ENCODE peak calls at places on chromosomes 11 and 22, in six cellular contexts. N is stimulated activated CD4-positive, alpha-beta T cell treated with anti-CD3 and anti-CD28 coated beads, Interleukin-4, amount 100 ng/mL, for 1 hour; U is AG09319; A is OCI-LY7; M is GM19239; O is GM13976. X is an unnamed sample.

GRCh38 chr11:11028017-11028692 is 170.3 kb upstream of the ZBED5 start:
- DNase-seq in A (peak; percentile 65), U (no peak), M (peak; percentile 21), O (peak; percentile 44), N (peak; percentile 80), X (no peak)

GRCh38 chr22:23386822-23387580 is 193.1 kb downstream of the IGLL1 start:
- DNase-seq in A (no peak), U (no peak), N (no peak), M (no peak), O (peak; percentile 32), X (no peak)

GRCh38 chr11:71263391-71263790 is 11.0 kb upstream of the SHANK2 start:
- DNase-seq in O (no peak), U (no peak), N (no peak), M (no peak), A (no peak), X (no peak)

GRCh38 chr22:27153386-27153785 is 496.0 kb downstream of the MIAT start:
- DNase-seq in A (no peak), U (no peak), O (no peak), M (no peak), N (no peak), X (no peak)

GRCh38 chr11:19276859-19277808 is 36.4 kb upstream of the E2F8 start:
- DNase-seq in A (no peak), N (no peak), M (no peak), U (no peak), O (no peak), X (no peak)

GRCh38 chr11:123186291-123186690 is 8.8 kb downstream of the CLMP start:
- DNase-seq in O (no peak), M (no peak), U (no peak), N (no peak), A (no peak), X (no peak)

GRCh38 chr11:129436573-129436972 is 60.9 kb downstream of the BARX2 start:
- DNase-seq in O (no peak), A (peak; percentile 33), M (no peak), N (no peak), U (no peak), X (no peak)

GRCh38 chr11:124069429-124070401 is 28.6 kb upstream of the OR10G7 start:
- DNase-seq in A (peak; percentile 72), O (no peak), M (no peak), U (peak; percentile 11), N (peak; percentile 18), X (no peak)

GRCh38 chr11:118634435-118635236 is 27.2 kb downstream of the PHLDB1 start:
- DNase-seq in O (no peak), U (no peak), N (no peak), M (no peak), A (no peak), X (no peak)

GRCh38 chr11:64654958-64655541 is 64.0 kb downstream of the SLC22A12 start:
- DNase-seq in N (no peak), O (no peak), M (no peak), A (peak; percentile 65), U (no peak), X (no peak)